ENCODE peak calls at places on chromosomes 11 and 22, in six cellular contexts. S, H, K, U, D and L are unnamed samples.

GRCh38 chr11:83159901-83160865 is 3.3 kb downstream of the PCF11 start:
- DNase-seq in S (peak; percentile 42), H (peak; percentile 49), K (peak; percentile 46), U (no peak), D (no peak), L (peak; percentile 32)

GRCh38 chr11:79940976-79941735 is 500.3 kb upstream of the TENM4 start:
- DNase-seq in S (no peak), H (peak; percentile 82), K (peak; percentile 31), U (no peak), D (no peak), L (peak; percentile 2)

GRCh38 chr11:117908959-117909610 is 20.1 kb downstream of the TMPRSS13 start:
- DNase-seq in S (no peak), H (no peak), K (no peak), U (no peak), D (no peak), L (no peak)

GRCh38 chr22:32830957-32831356 is 29.5 kb downstream of the TIMP3 start:
- DNase-seq in S (no peak), H (no peak), K (no peak), U (peak; percentile 20), D (no peak), L (no peak)

GRCh38 chr11:2134022-2135010 is 4.9 kb downstream of the IGF2 start:
- DNase-seq in S (no peak), H (no peak), K (no peak), U (no peak), D (no peak), L (no peak)

GRCh38 chr11:67516806-67517205 is 6.4 kb downstream of the CABP2 start:
- DNase-seq in S (no peak), H (no peak), K (no peak), U (peak; percentile 60), D (no peak), L (no peak)

GRCh38 chr11:272931-273198 is 5.3 kb upstream of the NLRP6 start:
- DNase-seq in S (no peak), H (no peak), K (no peak), U (no peak), D (no peak), L (no peak)

GRCh38 chr11:118175600-118176399 is 639 bp downstream of the SCN2B start:
- DNase-seq in S (no peak), H (no peak), K (no peak), U (no peak), D (no peak), L (no peak)

GRCh38 chr11:122661182-122661945 is 5.8 kb downstream of the UBASH3B start:
- DNase-seq in S (no peak), H (peak; percentile 83), K (peak; percentile 66), U (no peak), D (no peak), L (peak; percentile 59)

GRCh38 chr11:122663764-122664163 is 8.2 kb downstream of the UBASH3B start:
- DNase-seq in S (no peak), H (no peak), K (peak; percentile 27), U (no peak), D (no peak), L (no peak)

GRCh38 chr11:122664188-122664587 is 8.7 kb downstream of the UBASH3B start:
- DNase-seq in S (no peak), H (peak; percentile 57), K (no peak), U (no peak), D (no peak), L (no peak)

GRCh38 chr11:122665882-122666281 is 10.4 kb downstream of the UBASH3B start:
- DNase-seq in S (no peak), H (peak; percentile 33), K (peak; percentile 31), U (no peak), D (no peak), L (no peak)

GRCh38 chr11:122663056-122663740 is 7.7 kb downstream of the UBASH3B start:
- DNase-seq in S (no peak), H (no peak), K (no peak), U (no peak), D (no peak), L (no peak)
- H3K4me1 ChIP-seq in S (no peaks in the 10 kb centered on the region), H (peaks cover 27% of the 10 kb centered on the region), K (peaks cover 10% of the 10 kb centered on the region), U (peaks cover 11% of the 10 kb centered on the region), D (no peaks in the 10 kb centered on the region), L (peaks cover 24% of the 10 kb centered on the region)

GRCh38 chr11:122672892-122673291 is 17.4 kb downstream of the UBASH3B start:
- DNase-seq in S (no peak), H (no peak), K (no peak), U (peak; percentile 71), D (no peak), L (no peak)
- H3K4me1 ChIP-seq in S (peaks cover 14% of the 10 kb centered on the region), H (peaks cover 31% of the 10 kb centered on the region), K (peaks cover 36% of the 10 kb centered on the region), U (peaks cover under 1% of the 10 kb centered on the region), D (no peaks in the 10 kb centered on the region), L (peaks cover 18% of the 10 kb centered on the region)

DNA sequence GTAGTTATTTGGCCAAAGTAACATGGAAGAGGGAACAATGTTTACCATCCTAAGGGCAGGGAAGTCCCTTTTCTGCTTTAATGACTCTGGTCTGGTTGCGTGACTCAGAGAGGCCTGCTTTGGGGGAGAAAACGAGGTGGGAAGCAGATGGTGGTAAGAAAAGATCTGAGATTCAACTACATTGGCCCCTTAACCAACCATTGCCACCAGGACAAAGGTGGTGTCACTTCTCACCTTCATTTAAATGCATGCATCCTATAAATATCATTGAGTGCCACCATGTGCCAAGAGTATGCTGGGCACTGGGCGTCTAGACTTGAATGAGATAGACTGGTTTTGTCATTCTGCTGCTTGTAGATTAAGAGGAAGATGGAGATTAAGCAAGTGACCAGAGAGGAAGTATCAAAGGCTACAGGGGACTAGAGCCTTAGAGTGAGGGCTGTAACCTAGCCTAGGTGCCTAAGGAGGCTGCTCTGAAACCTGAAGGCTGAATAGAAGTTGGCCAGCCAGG is 3.6 kb upstream of the SORL1 start:
- DNase-seq in S (no peak), H (peak; percentile 3), K (no peak), U (no peak), D (no peak), L (no peak)
- H3K4me1 ChIP-seq in S (no peaks in the 10 kb centered on the region), H (no peaks in the 10 kb centered on the region), K (no peaks in the 10 kb centered on the region), U (peaks cover 18% of the 10 kb centered on the region), D (peaks cover 14% of the 10 kb centered on the region), L (peaks cover 9% of the 10 kb centered on the region)

GRCh38 chr11:75323609-75324008 is 27.9 kb downstream of the ARRB1 start:
- DNase-seq in S (no peak), H (no peak), K (no peak), U (no peak), D (no peak), L (no peak)

GRCh38 chr11:75320643-75321042 is 30.8 kb downstream of the ARRB1 start:
- DNase-seq in S (peak; percentile 8), H (no peak), K (no peak), U (no peak), D (no peak), L (no peak)

GRCh38 chr11:75317446-75318122 is 33.9 kb downstream of the ARRB1 start:
- DNase-seq in S (no peak), H (no peak), K (no peak), U (no peak), D (no peak), L (no peak)

GRCh38 chr11:75319035-75319877 is 32.2 kb downstream of the ARRB1 start:
- DNase-seq in S (no peak), H (peak; percentile 32), K (peak; percentile 52), U (no peak), D (no peak), L (peak; percentile 26)

GRCh38 chr11:75320046-75320618 is 31.3 kb downstream of the ARRB1 start:
- DNase-seq in S (peak; percentile 72), H (no peak), K (no peak), U (no peak), D (no peak), L (no peak)
- H3K4me1 ChIP-seq in S (peaks cover 13% of the 10 kb centered on the region), H (no peaks in the 10 kb centered on the region), K (peaks cover 2% of the 10 kb centered on the region), U (peaks cover 34% of the 10 kb centered on the region), D (peaks cover 10% of the 10 kb centered on the region), L (peaks cover 3% of the 10 kb centered on the region)

DNA sequence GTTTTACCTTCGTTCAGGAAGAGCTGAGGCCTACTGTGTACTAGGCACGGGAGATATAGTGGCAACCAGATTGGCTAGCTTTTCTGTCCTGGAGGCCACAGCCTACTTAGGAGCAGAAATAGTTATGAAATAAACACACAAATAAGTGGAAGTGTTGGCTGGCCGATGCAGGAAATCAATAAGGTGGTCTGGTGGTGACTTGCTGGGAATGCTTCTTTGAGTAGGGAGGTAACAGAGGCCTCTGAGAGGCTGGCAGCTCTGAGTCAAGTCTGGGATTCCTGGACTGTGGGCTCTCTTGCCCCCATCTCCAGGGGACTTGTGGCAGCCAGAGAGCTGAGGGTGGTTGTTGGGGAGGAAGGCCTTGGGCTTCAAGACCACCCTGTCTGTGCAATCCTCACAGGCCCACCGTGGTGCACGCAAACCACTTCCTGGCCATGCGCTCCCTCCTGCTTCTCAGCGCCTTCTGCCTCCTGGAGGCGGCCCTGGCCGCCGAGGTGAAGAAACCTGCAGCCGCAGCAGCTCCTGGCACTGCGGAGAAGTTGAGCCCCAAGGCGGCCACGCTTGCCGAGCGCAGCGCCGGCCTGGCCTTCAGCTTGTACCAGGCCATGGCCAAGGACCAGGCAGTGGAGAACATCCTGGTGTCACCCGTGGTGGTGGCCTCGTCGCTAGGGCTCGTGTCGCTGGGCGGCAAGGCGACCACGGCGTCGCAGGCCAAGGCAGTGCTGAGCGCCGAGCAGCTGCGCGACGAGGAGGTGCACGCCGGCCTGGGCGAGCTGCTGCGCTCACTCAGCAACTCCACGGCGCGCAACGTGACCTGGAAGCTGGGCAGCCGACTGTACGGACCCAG is 4.1 kb downstream of the SERPINH1 start:
- DNase-seq in S (no peak), H (no peak), K (no peak), U (no peak), D (no peak), L (no peak)
- H3K4me1 ChIP-seq in S (peaks cover 36% of the 10 kb centered on the region), H (peaks cover 26% of the 10 kb centered on the region), K (peaks cover 25% of the 10 kb centered on the region), U (peaks cover 79% of the 10 kb centered on the region), D (peaks cover 40% of the 10 kb centered on the region), L (peaks cover 36% of the 10 kb centered on the region)

GRCh38 chr22:41096841-41097240 is 4.4 kb downstream of the EP300 start:
- DNase-seq in S (no peak), H (peak; percentile 33), K (no peak), U (no peak), D (no peak), L (no peak)
- H3K4me1 ChIP-seq in S (peaks cover 30% of the 10 kb centered on the region), H (peaks cover 6% of the 10 kb centered on the region), K (peaks cover 4% of the 10 kb centered on the region), U (peaks cover 83% of the 10 kb centered on the region), D (peaks cover 4% of the 10 kb centered on the region), L (peaks cover 6% of the 10 kb centered on the region)

DNA sequence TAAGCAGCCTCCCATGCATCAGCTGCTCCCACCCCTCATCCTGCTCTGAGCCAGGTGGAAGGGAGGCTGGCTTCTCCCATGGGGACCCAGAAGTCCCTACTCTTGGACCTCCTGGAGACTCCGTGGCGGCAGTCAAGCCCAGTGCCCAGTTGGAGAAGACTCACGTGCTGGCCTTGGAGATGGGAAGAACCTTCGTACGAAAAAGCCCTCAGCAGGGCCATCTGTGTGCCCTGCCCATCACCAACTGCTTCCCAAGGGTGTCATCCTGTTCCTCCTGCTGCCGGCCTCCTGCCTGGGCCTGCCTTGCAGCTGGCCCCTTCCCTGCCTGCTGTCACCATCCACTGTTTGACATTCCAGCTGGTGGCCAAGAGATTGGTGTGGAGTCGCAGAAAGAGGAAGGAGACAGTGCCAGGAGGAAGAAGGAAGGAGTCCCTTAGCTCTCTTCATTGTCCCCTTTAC is 28.0 kb downstream of the ARHGAP1 start:
- DNase-seq in S (no peak), H (no peak), K (no peak), U (peak; percentile 52), D (no peak), L (no peak)
- H3K4me1 ChIP-seq in S (no peaks in the 10 kb centered on the region), H (peaks cover 10% of the 10 kb centered on the region), K (peaks cover 4% of the 10 kb centered on the region), U (peaks cover 26% of the 10 kb centered on the region), D (peaks cover 33% of the 10 kb centered on the region), L (peaks cover 12% of the 10 kb centered on the region)